ENCODE peak calls at places on chromosomes 5 and 9, in seven cellular contexts. J, O, I, R, B, H and V are unnamed samples.

GRCh38 chr9:105126233-105126632 is 118.2 kb upstream of the SLC44A1 start:
- DNase-seq in H (no peak), J (no peak), R (no peak), O (no peak), B (no peak), I (no peak), V (no peak)

GRCh38 chr5:137734962-137735530 is 843 bp downstream of the KLHL3 start:
- DNase-seq in R (peak), J (no peak), O (peak), H (peak), I (no peak), B (peak), V (no peak)

GRCh38 chr9:104986096-104986495 is 58.1 kb upstream of the ABCA1 start:
- DNase-seq in B (no peak), I (no peak), R (no peak), O (no peak), H (no peak), J (no peak), V (no peak)

GRCh38 chr9:94967481-94967880 is 241.0 kb downstream of the AOPEP start:
- DNase-seq in H (no peak), B (no peak), R (no peak), O (no peak), I (peak), J (no peak), V (no peak)

GRCh38 chr5:15105799-15106393 is 234.3 kb upstream of the ANKH start:
- DNase-seq in J (no peak), R (peak), I (peak), H (peak), O (peak), B (peak), V (no peak)

GRCh38 chr5:158718738-158719505 is 380.8 kb downstream of the EBF1 start:
- DNase-seq in R (no peak), J (no peak), O (no peak), H (no peak), I (no peak), B (no peak), V (no peak)

GRCh38 chr9:84819446-84819845 is 149.9 kb downstream of the NTRK2 start:
- DNase-seq in I (no peak), O (peak), B (no peak), J (no peak), H (no peak), R (no peak), V (no peak)

GRCh38 chr9:18393340-18394130 is 80.4 kb upstream of the ADAMTSL1 start:
- DNase-seq in H (peak), I (peak), B (no peak), R (peak), J (no peak), O (no peak), V (no peak)

GRCh38 chr5:73126957-73127356 is 6.6 kb downstream of the TMEM171 start:
- DNase-seq in H (no peak), I (no peak), O (no peak), R (no peak), B (no peak), J (no peak), V (no peak)

GRCh38 chr9:87944687-87945086 is 26.9 kb downstream of the SPATA31C1 start:
- DNase-seq in O (no peak), R (no peak), B (no peak), J (no peak), H (no peak), I (no peak), V (no peak)

GRCh38 chr9:112361602-112362001 is 18.3 kb upstream of the HSDL2 start:
- DNase-seq in H (no peak), B (no peak), R (no peak), I (peak), J (no peak), O (peak), V (no peak)

GRCh38 chr9:438066-438465 is 223.4 kb downstream of the DOCK8 start:
- DNase-seq in O (no peak), B (no peak), I (no peak), H (no peak), R (no peak), J (no peak), V (no peak)

GRCh38 chr5:123611407-123611709 is 99.4 kb downstream of the CSNK1G3 start:
- DNase-seq in O (no peak), B (no peak), I (no peak), R (no peak), H (no peak), J (no peak), V (no peak)

GRCh38 chr5:137487600-137487999 is 11.5 kb downstream of the SPOCK1 start:
- DNase-seq in R (no peak), B (no peak), I (no peak), J (no peak), H (no peak), O (no peak), V (no peak)

GRCh38 chr5:114450516-114450909 is 88.6 kb downstream of the KCNN2 start:
- DNase-seq in R (no peak), O (no peak), I (no peak), J (no peak), B (no peak), H (no peak), V (no peak)

GRCh38 chr9:738209-738915 is 103.1 kb upstream of the DMRT1 start:
- DNase-seq in R (peak), I (peak), J (no peak), O (no peak), H (no peak), B (no peak), V (no peak)

GRCh38 chr9:86494644-86495081 is 140.5 kb upstream of the TUT7 start:
- DNase-seq in H (no peak), B (no peak), J (no peak), I (peak), O (no peak), R (no peak), V (no peak)

GRCh38 chr9:38359297-38359653 is 33.2 kb upstream of the ALDH1B1 start:
- DNase-seq in R (no peak), O (no peak), H (no peak), I (no peak), J (no peak), B (no peak), V (no peak)

GRCh38 chr5:103466494-103466893 is 96.1 kb downstream of the NUDT12 start:
- DNase-seq in B (no peak), O (no peak), R (no peak), J (no peak), I (peak), H (no peak), V (no peak)

GRCh38 chr9:90741036-90741435 is 60.6 kb upstream of the SYK start:
- DNase-seq in J (no peak), H (no peak), O (no peak), B (no peak), R (no peak), I (no peak), V (no peak)

GRCh38 chr9:134518004-134518606 is 123.5 kb upstream of the COL5A1 start:
- DNase-seq in B (no peak), J (no peak), I (no peak), R (no peak), O (peak), H (peak), V (no peak)

GRCh38 chr5:157312492-157312891 is 46.6 kb downstream of the CYFIP2 start:
- DNase-seq in O (peak), H (peak), I (peak), R (no peak), B (peak), J (no peak), V (no peak)

GRCh38 chr5:178965465-178966055 is 24.6 kb downstream of the ZNF454 start:
- DNase-seq in H (no peak), J (no peak), O (peak), I (no peak), R (no peak), B (no peak), V (no peak)

DNA sequence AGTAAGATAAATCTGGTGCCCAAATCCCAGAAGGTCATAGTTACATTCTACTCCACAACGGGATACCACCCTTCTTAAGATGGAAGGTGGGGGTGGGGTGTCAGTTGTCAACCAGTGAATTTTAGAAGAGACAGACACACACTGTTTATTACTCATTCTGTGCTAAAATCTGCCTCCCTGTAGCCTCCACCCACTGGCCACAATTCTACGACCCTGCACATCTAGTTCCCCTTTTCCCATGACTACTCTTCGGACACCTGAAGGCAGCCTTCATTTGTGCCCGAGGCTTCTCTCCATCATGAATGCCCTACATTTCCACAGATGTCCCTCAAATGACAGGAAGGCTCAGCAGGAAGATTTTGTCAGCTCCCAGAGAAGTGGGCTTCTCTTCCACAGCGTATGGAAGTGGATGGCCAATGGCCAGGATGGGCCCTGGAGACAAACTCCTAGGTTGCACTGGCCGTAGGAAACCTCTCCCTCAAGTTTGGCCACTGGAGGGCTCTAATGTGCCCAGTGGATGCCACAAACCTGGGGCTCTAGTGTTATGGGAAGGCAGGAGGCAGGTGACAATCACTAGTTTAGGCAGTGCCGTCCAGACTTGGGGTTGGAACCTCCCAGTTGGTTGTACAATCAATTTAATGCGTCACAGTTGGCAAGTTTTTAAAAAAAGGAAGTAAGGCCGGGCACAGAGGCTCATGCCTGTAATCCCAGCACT is 46.6 kb downstream of the PTPN3 start:
- DNase-seq in O (peak), R (no peak), H (no peak), I (no peak), B (no peak), J (no peak), V (no peak)
- TF ChIP-seq CTCF in O (peak), R (no peak), H (no peak), I (no peak), B (no peak), J (no peak), V (no peak)

GRCh38 chr5:127068771-127069330 is 4.5 kb downstream of the C5orf63 start:
- DNase-seq in I (no peak), H (no peak), R (no peak), J (no peak), B (no peak), O (no peak), V (no peak)
- TF ChIP-seq CTCF in I (no peak), H (no peak), R (no peak), J (no peak), B (no peak), O (no peak), V (no peak)

GRCh38 chr9:136824496-136825225 is 16.9 kb downstream of the RABL6 start:
- DNase-seq in B (no peak), O (no peak), R (no peak), J (no peak), H (no peak), I (no peak), V (no peak)

GRCh38 chr9:136826188-136826541 is 16.1 kb upstream of the AJM1 start:
- DNase-seq in J (no peak), B (no peak), R (no peak), I (no peak), O (no peak), H (no peak), V (no peak)

GRCh38 chr9:136823136-136824046 is 15.6 kb downstream of the RABL6 start:
- DNase-seq in B (no peak), J (no peak), H (no peak), I (no peak), R (no peak), O (no peak), V (no peak)

GRCh38 chr9:136826703-136827582 is 15.3 kb upstream of the AJM1 start:
- DNase-seq in O (no peak), B (no peak), I (no peak), R (no peak), J (no peak), H (no peak), V (no peak)

DNA sequence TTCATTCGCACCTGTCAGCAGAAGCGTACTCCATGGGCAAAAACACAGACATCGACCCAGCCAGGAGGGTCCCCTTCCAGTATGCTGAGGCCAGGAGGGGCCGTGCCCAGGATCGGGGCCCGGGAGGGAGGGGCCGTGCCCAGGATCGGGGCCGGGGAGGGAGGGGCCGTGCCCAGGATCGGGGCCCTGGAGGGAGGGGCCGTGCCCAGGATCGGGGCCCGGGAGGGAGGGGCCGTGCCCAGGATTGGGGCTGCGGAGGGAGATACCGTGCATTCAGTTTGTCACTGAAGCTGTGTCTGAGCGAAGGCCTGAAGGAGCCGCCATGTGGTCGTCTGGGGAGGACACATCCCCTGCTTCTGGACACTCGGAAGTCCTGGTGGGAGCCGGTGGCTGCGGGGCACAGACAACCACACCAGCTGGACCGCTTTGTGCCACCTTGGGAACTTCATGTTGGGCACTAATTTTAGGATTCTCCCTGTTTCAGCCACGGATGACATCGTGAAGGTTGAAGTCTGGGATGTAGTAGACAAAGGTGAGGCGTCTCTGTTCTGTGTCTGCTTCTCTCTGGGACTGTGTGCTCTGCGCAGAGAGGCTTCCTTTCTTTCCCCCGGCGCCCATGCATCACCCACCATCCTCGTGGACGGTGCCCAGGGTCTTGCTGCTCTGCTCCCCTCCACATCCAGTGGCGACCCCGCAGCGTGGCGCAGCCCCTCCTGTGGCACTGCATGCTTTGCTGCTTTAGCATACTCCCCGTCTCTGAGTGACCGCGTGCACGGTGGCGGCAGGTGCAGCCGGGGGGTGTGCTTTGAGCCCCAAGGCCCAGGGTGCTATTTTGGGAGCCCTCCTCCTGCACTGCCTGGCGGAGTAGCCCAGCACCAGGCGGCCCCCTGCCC is 16.7 kb upstream of the AJM1 start:
- DNase-seq in B (no peak), O (no peak), R (no peak), H (no peak), I (no peak), J (no peak), V (no peak)
- TF ChIP-seq CTCF in B (no peak), O (no peak), R (no peak), H (no peak), I (no peak), J (no peak), V (no peak)

GRCh38 chr5:79237735-79238560 is 2.0 kb downstream of the JMY start:
- DNase-seq in I (no peak), J (no peak), B (no peak), R (no peak), H (no peak), O (no peak), V (no peak)
- TF ChIP-seq CTCF in I (no peak), J (no peak), B (no peak), R (no peak), H (no peak), O (no peak), V (no peak)

GRCh38 chr5:168076561-168076991 is 214.9 kb upstream of the WWC1 start:
- DNase-seq in R (no peak), H (no peak), J (no peak), O (peak), I (peak), B (peak), V (no peak)
- TF ChIP-seq CTCF in R (no peak), H (no peak), J (no peak), O (peak), I (peak), B (peak), V (no peak)

DNA sequence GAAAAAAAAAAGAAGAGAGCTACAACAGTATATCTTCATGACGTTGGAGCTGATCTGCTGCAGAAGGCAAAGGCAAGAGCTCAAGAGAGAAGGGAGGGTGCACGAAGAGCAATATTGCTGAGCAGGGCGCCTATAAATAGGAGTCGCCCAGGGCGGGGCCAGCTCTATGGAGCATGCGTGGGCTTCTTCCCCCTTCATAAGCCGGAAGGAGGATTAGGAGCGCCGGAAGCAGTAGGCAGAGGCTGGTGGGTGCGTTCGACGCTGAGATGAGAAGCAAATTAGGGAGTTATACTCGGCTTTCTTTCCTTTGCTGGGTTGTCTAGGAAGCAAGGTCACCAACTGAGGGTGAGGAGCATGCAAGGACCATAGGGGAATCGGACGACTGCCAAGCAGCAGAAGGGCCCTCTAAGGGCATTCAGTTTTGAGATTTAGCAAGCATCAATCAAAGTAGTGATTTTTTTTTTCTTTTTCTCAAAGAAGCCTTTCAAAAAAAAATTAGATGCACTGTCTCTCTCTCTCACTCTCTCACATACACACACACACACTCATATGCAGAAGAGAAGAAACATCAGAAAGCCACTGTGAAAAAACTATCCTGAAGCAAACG is 496.7 kb downstream of the ENC1 start:
- DNase-seq in R (peak), O (no peak), J (no peak), B (no peak), H (no peak), I (no peak), V (no peak)
- TF ChIP-seq CTCF in R (no peak), O (no peak), J (no peak), B (no peak), H (no peak), I (no peak), V (no peak)

DNA sequence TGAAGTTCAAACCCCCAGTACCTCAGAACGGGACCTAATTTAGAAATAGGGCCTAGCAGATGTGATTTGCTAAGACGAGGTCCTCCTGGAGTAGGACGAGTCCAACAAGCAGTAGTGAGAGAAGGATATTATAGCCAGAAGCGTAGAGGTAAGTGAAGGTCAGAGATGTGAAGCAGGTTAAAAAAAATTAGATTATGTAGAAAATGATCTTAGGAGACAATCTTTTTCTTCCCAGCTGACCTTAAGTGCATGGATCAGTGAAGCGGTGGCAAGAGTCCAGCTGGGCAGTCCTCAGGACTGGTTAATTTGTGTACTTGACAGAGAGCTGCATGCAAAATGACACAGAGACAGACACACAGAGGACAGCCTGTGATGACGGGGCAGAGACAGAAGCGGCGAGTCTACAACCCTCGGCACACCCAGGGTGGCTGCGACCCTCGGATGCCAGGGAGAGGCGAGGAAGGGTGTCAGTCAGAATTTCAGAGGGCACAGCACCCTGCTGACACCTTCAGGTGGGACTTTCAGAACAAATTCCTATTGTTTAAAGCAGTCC is 131.4 kb upstream of the IRX4 start:
- DNase-seq in O (no peak), B (no peak), J (no peak), R (no peak), H (no peak), I (no peak), V (no peak)
- TF ChIP-seq CTCF in O (no peak), B (no peak), J (no peak), R (no peak), H (no peak), I (no peak), V (no peak)